ENCODE peak calls at places on chromosomes 13 and 19, in four cellular contexts. One of them, this sample, is unnamed.
A peak's percentile ranks its signal among the peaks of the same experiment; 100 is the strongest.

GRCh38 chr13:20457670-20458069 is 68.0 kb downstream of the CRYL1 start:
- DNase-seq in GM12878: no peak
- DNase-seq in H1: no peak
- DNase-seq in K562: no peak
- DNase-seq in this sample: no peak

GRCh38 chr19:53977991-53978731 is 13.3 kb upstream of the CACNG6 start:
- DNase-seq in K562: peak; percentile 39
- DNase-seq in GM12878: no peak
- DNase-seq in H1: peak; percentile 97
- DNase-seq in this sample: no peak

GRCh38 chr19:54325631-54326030 is 12.7 kb upstream of the LILRA5 start:
- DNase-seq in K562: no peak
- DNase-seq in H1: no peak
- DNase-seq in GM12878: no peak
- DNase-seq in this sample: no peak

GRCh38 chr19:49387936-49388372 is at the start of gene KASH5:
- DNase-seq in K562: peak; percentile 85
- DNase-seq in H1: no peak
- DNase-seq in GM12878: no peak
- DNase-seq in this sample: no peak

GRCh38 chr13:42794572-42795275 is 13.3 kb downstream of the FAM216B start:
- DNase-seq in GM12878: no peak
- DNase-seq in H1: no peak
- DNase-seq in K562: no peak
- DNase-seq in this sample: no peak

GRCh38 chr19:19531951-19532805 is 3.5 kb downstream of the YJEFN3 start:
- DNase-seq in H1: peak; percentile 97
- DNase-seq in K562: peak; percentile 79
- DNase-seq in GM12878: no peak
- DNase-seq in this sample: peak; percentile 89

GRCh38 chr19:58033741-58034475 is at the start of gene ZSCAN1:
- DNase-seq in GM12878: no peak
- DNase-seq in H1: peak; percentile 96
- DNase-seq in K562: no peak
- DNase-seq in this sample: no peak

GRCh38 chr13:29953542-29953941 is 103.1 kb upstream of the UBL3 start:
- DNase-seq in K562: no peak
- DNase-seq in H1: no peak
- DNase-seq in GM12878: no peak
- DNase-seq in this sample: no peak

GRCh38 chr19:11699931-11700794 is 38.6 kb downstream of the ZNF823 start:
- DNase-seq in GM12878: no peak
- DNase-seq in H1: no peak
- DNase-seq in K562: peak; percentile 29
- DNase-seq in this sample: no peak

GRCh38 chr19:42232435-42232834 is 10.0 kb downstream of the GSK3A start:
- DNase-seq in K562: no peak
- DNase-seq in GM12878: no peak
- DNase-seq in H1: no peak
- DNase-seq in this sample: no peak

GRCh38 chr19:4639531-4640246 is 373 bp downstream of the TNFAIP8L1 start:
- DNase-seq in K562: no peak
- DNase-seq in H1: no peak
- DNase-seq in GM12878: no peak
- DNase-seq in this sample: no peak

GRCh38 chr19:16001481-16002312 is 52.9 kb downstream of the OR10H4 start:
- DNase-seq in GM12878: peak; percentile 55
- DNase-seq in K562: no peak
- DNase-seq in H1: no peak
- DNase-seq in this sample: no peak

GRCh38 chr13:114148521-114148855 is 16.1 kb upstream of the RASA3 start:
- DNase-seq in GM12878: peak; percentile 74
- DNase-seq in H1: no peak
- DNase-seq in K562: no peak
- DNase-seq in this sample: no peak

GRCh38 chr19:33350538-33351309 is 22.8 kb upstream of the CEBPG start:
- DNase-seq in K562: no peak
- DNase-seq in GM12878: no peak
- DNase-seq in H1: no peak
- DNase-seq in this sample: no peak

GRCh38 chr13:79051472-79051871 is 354.6 kb downstream of the RBM26 start:
- DNase-seq in H1: no peak
- DNase-seq in K562: no peak
- DNase-seq in GM12878: no peak
- DNase-seq in this sample: no peak

GRCh38 chr13:26707122-26708006 is 53.2 kb downstream of the GPR12 start:
- DNase-seq in H1: no peak
- DNase-seq in GM12878: no peak
- DNase-seq in K562: peak; percentile 6
- DNase-seq in this sample: no peak

GRCh38 chr13:33034061-33034460 is 17.8 kb downstream of the KL start:
- DNase-seq in K562: no peak
- DNase-seq in GM12878: no peak
- DNase-seq in H1: no peak
- DNase-seq in this sample: no peak

GRCh38 chr13:47289578-47289977 is 392.7 kb upstream of the HTR2A start:
- DNase-seq in K562: no peak
- DNase-seq in GM12878: no peak
- DNase-seq in H1: no peak
- DNase-seq in this sample: no peak

GRCh38 chr19:12938536-12939291 is at the start of gene CALR:
- DNase-seq in GM12878: no peak
- DNase-seq in H1: no peak
- DNase-seq in K562: no peak
- DNase-seq in this sample: peak; percentile 96

DNA sequence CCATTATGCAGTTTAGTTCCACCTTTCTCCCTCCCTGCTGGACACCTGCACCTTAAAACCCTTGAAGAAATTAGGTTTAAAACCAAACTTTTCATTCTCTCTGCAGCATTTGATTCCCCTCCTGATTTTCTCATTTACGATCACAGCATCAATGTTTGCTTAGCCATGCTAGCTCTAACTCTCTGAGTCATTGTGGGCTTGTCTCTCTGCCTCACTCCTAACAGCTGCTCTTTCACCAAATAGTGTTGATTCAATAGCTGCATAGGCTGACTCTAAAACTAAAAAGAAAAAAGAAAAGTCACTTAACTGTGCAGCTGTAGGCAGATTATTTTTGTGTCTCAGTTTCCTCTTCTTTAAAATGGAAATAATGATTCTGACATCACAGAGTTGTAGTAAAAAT is 1124.9 kb downstream of the DIAPH3 start:
- DNase-seq in GM12878: no peak
- DNase-seq in K562: no peak
- DNase-seq in H1: no peak
- DNase-seq in this sample: no peak
- TF ChIP-seq TAF1 in GM12878: no peak
- TF ChIP-seq TAF1 in K562: no peak
- TF ChIP-seq TAF1 in H1: no peak
- TF ChIP-seq TAF1 in this sample: no peak

GRCh38 chr13:73464758-73465628 is 406.2 kb downstream of the KLF5 start:
- DNase-seq in H1: no peak
- DNase-seq in K562: peak; percentile 13
- DNase-seq in GM12878: no peak
- DNase-seq in this sample: no peak
- TF ChIP-seq POLR2A in H1: no peak
- TF ChIP-seq POLR2A in K562: no peak
- TF ChIP-seq POLR2A in GM12878: no peak
- TF ChIP-seq POLR2A in this sample: no peak

GRCh38 chr19:39310558-39311311 is 9.9 kb downstream of the LRFN1 start:
- DNase-seq in K562: peak; percentile 90
- DNase-seq in H1: no peak
- DNase-seq in GM12878: no peak
- DNase-seq in this sample: no peak

GRCh38 chr19:39307822-39308530 is 11.8 kb downstream of the IFNL1 start:
- DNase-seq in K562: peak; percentile 4
- DNase-seq in H1: peak; percentile 76
- DNase-seq in GM12878: no peak
- DNase-seq in this sample: no peak

GRCh38 chr19:39306075-39306474 is 9.9 kb downstream of the IFNL1 start:
- DNase-seq in K562: no peak
- DNase-seq in H1: no peak
- DNase-seq in GM12878: no peak
- DNase-seq in this sample: no peak

GRCh38 chr19:39307233-39307821 is 11.1 kb downstream of the IFNL1 start:
- DNase-seq in K562: peak; percentile 38
- DNase-seq in GM12878: no peak
- DNase-seq in H1: peak; percentile 89
- DNase-seq in this sample: no peak

GRCh38 chr19:39308531-39309304 is 11.9 kb downstream of the LRFN1 start:
- DNase-seq in H1: peak; percentile 85
- DNase-seq in K562: peak; percentile 72
- DNase-seq in GM12878: no peak
- DNase-seq in this sample: no peak
- TF ChIP-seq TAF1 in H1: no peak
- TF ChIP-seq TAF1 in K562: no peak
- TF ChIP-seq TAF1 in GM12878: no peak
- TF ChIP-seq TAF1 in this sample: no peak

GRCh38 chr19:48321622-48322591 is 3.4 kb upstream of the EMP3 start:
- DNase-seq in K562: peak; percentile 96
- DNase-seq in GM12878: peak; percentile 92
- DNase-seq in H1: peak; percentile 98
- DNase-seq in this sample: peak; percentile 93
- TF ChIP-seq POLR2A in K562: peak; percentile 95
- TF ChIP-seq POLR2A in GM12878: peak; percentile 86
- TF ChIP-seq POLR2A in H1: peak; percentile 92
- TF ChIP-seq POLR2A in this sample: peak; percentile 90

GRCh38 chr19:32287086-32287485 is 58.3 kb upstream of the ZNF507 start:
- DNase-seq in K562: no peak
- DNase-seq in H1: no peak
- DNase-seq in GM12878: no peak
- DNase-seq in this sample: no peak

GRCh38 chr19:32294871-32295438 is 50.5 kb upstream of the ZNF507 start:
- DNase-seq in GM12878: no peak
- DNase-seq in K562: no peak
- DNase-seq in H1: no peak
- DNase-seq in this sample: no peak

GRCh38 chr19:32287811-32288227 is 57.6 kb upstream of the ZNF507 start:
- DNase-seq in GM12878: no peak
- DNase-seq in K562: peak; percentile 21
- DNase-seq in H1: peak; percentile 79
- DNase-seq in this sample: no peak

GRCh38 chr19:32289566-32290210 is 55.7 kb upstream of the ZNF507 start:
- DNase-seq in GM12878: no peak
- DNase-seq in H1: no peak
- DNase-seq in K562: no peak
- DNase-seq in this sample: no peak

DNA sequence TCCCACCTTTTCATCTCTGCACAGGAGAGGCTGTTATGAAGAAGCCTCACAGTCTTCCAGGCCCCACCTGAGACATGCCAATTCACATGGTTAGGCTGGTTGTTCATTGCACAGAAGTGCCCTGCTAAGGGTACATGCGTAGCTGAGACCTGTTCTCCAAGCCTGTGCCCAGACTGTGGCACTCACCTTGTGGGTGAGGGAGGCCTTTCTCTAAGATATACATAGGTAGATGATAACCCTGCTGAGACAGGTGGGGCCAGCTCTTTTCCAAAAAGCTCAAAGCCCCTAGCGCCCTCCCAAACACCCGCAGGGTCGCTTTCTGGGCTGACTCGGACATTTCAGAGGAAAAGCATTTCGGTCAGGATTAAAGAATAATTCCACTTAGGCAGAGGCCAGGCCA is 53.5 kb upstream of the ZNF507 start:
- DNase-seq in H1: no peak
- DNase-seq in GM12878: no peak
- DNase-seq in K562: no peak
- DNase-seq in this sample: no peak
- TF ChIP-seq TAF1 in H1: no peak
- TF ChIP-seq TAF1 in GM12878: no peak
- TF ChIP-seq TAF1 in K562: no peak
- TF ChIP-seq TAF1 in this sample: no peak

DNA sequence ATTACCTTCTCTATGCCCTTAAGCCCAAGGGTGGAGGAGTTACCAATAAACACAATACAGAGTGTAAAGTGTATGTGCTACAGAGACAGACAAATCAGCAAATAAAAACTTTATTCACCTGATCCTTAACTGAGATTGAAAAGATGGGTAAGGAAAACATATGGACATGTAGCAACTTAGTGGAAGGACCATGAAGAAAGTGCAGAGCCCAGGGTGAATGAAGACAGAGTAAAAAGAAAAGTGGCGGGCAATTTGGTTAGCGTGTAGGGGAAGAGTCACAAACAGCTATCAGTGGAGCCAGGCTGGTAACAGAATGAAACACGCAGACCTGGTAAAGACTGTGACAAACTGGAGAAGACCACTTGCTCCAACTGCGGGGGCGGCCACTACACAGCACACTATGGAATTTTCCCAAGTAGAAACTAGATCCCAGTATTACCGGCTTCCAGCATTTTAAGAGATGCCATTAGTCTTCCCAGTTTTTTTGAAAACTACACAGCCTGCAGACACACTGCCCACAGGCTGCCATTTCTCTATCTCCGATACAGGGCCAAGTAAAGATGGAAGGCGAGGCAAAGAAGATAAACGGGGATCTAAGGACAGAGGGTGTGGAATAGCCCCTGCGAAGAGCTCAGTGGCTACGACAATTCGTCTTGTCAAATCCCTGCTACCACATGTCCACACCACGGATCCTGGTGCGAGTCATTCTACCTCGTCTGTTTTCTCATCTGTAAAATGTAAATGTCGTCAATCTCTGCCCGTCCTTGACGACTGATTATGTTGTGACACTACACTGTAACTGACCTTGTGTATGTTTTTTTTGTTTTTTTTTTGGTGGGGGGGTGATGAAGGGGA is 1.2 kb downstream of the UQCRFS1 start:
- DNase-seq in H1: no peak
- DNase-seq in GM12878: no peak
- DNase-seq in K562: peak; percentile 24
- DNase-seq in this sample: no peak
- TF ChIP-seq POLR2A in H1: no peak
- TF ChIP-seq POLR2A in GM12878: no peak
- TF ChIP-seq POLR2A in K562: no peak
- TF ChIP-seq POLR2A in this sample: no peak

DNA sequence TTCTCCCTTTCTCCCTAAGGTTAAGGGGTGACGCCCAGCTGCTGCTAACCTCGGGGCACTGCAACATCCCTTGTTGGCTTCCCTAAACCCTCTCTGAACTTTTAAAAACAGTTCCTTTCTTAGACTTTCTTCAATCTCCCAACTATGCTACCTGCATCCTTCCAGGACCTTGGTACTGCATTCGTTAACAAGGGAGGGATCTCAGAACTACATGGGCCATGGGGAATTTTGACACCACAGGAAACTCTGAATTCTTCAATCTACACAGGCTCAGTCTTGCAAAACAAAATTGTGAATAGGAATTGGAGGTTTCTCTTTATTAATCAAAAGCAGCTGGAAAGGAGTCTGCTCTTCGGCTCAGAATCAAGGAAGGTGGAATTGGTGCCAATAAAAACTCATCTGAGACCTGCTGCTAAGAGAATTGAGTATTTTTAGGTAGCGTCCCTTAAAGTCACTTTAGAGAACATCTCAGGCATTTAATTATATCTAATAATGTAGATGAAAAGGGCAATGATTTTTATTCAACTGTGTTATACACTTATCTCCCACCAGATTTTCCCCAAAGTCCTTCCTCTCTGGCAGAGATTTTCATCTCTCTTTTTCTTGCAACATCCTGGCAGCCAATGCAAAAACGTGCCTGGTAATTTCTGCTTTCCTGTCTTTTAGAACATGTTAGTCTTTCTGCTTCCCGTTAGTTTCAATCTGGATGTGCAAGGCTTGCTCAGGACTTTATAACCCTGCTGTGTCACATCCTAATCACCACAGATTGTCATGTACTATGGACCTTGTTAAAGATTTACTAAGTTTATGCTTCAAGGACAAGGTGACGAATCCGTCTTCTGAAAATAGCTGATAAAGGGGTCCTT is 69.1 kb upstream of the SLC15A1 start:
- DNase-seq in K562: no peak
- DNase-seq in H1: no peak
- DNase-seq in GM12878: no peak
- DNase-seq in this sample: no peak
- TF ChIP-seq TAF1 in K562: no peak
- TF ChIP-seq TAF1 in H1: no peak
- TF ChIP-seq TAF1 in GM12878: no peak
- TF ChIP-seq TAF1 in this sample: no peak

This sample was measured in GM12892.